ENCODE peak calls at places on chromosomes 11 and 22, in six cellular contexts. B, X, D, J, Z and S are unnamed samples.

GRCh38 chr22:30422481-30423295 is 2.9 kb upstream of the MTFP1 start:
- DNase-seq in Z (peak), J (peak), X (peak), D (peak), B (peak), S (peak)

GRCh38 chr11:13963949-13964770 is 1.6 kb downstream of the SPON1 start:
- DNase-seq in X (peak), J (no peak), Z (peak), D (no peak), B (no peak), S (no peak)

GRCh38 chr22:36016656-36017055 is 12.0 kb downstream of the RBFOX2 start:
- DNase-seq in Z (no peak), J (no peak), B (no peak), X (no peak), D (no peak), S (no peak)

GRCh38 chr11:64390558-64390957 is 31.6 kb downstream of the RPS6KA4 start:
- DNase-seq in D (no peak), Z (no peak), B (no peak), X (no peak), J (no peak), S (no peak)

GRCh38 chr22:39622881-39623367 is 52.4 kb downstream of the CACNA1I start:
- DNase-seq in J (peak), X (peak), B (peak), D (no peak), Z (peak), S (peak)

GRCh38 chr11:34653851-34654490 is 33.1 kb downstream of the EHF start:
- DNase-seq in Z (no peak), D (peak), B (peak), J (no peak), X (no peak), S (peak)

GRCh38 chr11:66686801-66687750 is 9.4 kb upstream of the RBM4B start:
- DNase-seq in D (no peak), B (peak), X (no peak), Z (no peak), J (no peak), S (no peak)

GRCh38 chr11:131064373-131064991 is 148.2 kb upstream of the SNX19 start:
- DNase-seq in D (peak), B (peak), Z (peak), X (peak), J (peak), S (peak)

GRCh38 chr11:11732116-11732515 is 109.7 kb upstream of the USP47 start:
- DNase-seq in Z (no peak), J (no peak), B (no peak), X (no peak), D (peak), S (peak)

GRCh38 chr11:122711831-122712378 is 56.4 kb downstream of the UBASH3B start:
- DNase-seq in J (no peak), D (peak), B (no peak), X (no peak), Z (no peak), S (no peak)

GRCh38 chr11:121792185-121792584 is 323.8 kb downstream of the BLID start:
- DNase-seq in J (no peak), B (no peak), X (no peak), Z (no peak), D (no peak), S (no peak)

DNA sequence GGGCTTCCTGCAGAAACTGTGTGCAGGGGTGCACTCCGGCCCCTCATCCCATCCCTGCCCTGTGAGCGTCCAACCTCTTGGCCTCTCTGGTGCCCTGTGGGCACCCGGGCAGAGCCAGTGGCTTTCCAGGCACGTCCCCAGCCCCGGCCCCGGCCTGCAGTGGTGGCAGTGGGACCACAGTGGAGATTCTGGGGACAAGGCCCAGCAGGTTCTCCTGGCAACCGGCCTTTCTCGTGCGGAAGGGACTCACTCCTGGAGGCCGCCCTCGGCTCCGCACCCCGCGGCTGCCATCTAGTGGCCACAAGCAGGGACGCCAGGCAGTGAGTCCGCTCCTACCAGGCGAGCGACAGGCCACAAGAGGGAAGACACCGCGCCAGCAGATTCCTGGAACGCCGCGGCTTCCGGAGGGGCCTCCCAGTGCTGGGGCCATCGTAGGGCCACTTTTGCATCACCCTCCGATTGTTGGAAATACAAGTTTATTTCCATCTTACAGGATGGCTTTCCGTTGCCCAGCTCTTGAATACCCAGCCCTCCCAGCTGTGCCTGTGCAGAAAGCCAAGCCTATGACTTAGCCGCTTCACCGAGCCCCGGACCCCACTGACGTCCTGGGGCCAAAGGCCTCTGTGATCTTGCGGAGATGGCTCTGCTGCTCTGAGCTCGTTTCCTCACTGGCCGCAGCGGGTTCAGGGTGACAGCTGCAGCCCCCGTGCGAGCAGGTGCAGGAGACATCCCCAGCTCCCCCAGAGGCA is 357.3 kb downstream of the CTTN start:
- DNase-seq in J (peak), X (peak), D (peak), Z (peak), B (peak), S (peak)
- H3K4me2 ChIP-seq in J (peak), X (no peak), D (peak), Z (peak), B (no peak), S (no peak)

DNA sequence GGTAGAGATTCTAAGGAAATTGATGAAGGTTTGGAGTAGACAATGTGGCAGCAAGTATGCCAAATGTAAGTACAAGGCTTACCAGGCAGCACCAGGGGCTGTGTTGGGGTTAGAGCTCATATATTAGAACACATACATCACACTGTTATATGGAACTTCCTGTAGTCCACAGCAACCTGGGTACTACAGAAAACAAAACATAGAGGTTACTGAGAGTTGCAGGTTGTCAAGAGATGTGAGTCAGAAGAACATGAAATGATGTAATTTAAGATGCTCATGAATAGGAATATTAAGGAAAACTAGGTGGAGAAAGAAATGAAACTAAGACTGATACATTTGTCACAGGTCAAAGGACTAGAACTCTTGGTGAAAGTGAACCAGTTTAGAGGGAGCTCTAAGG is 22.0 kb downstream of the FAT3 start:
- DNase-seq in J (no peak), B (no peak), D (no peak), X (no peak), Z (no peak), S (no peak)
- H4K91ac ChIP-seq in J (no peak), B (no peak), D (no peak), X (no peak), Z (no peak), S (no peak)

GRCh38 chr22:21753374-21754111 is 17.9 kb upstream of the YPEL1 start:
- DNase-seq in J (no peak), D (no peak), Z (no peak), B (no peak), X (no peak), S (no peak)
- H4K8ac ChIP-seq in J (no peak), D (no peak), Z (no peak), B (no peak), X (no peak), S (no peak)

GRCh38 chr11:95739108-95739507 is 50.5 kb downstream of the FAM76B start:
- DNase-seq in J (no peak), D (no peak), X (no peak), Z (no peak), B (no peak), S (no peak)

GRCh38 chr11:95736268-95737208 is 53.0 kb downstream of the FAM76B start:
- DNase-seq in X (no peak), B (no peak), D (no peak), Z (no peak), J (no peak), S (no peak)

GRCh38 chr11:95729462-95729861 is 60.1 kb downstream of the FAM76B start:
- DNase-seq in B (no peak), J (no peak), X (no peak), Z (no peak), D (no peak), S (no peak)

GRCh38 chr11:95732930-95733602 is 56.5 kb downstream of the FAM76B start:
- DNase-seq in Z (no peak), B (no peak), X (no peak), D (no peak), J (no peak), S (no peak)

DNA sequence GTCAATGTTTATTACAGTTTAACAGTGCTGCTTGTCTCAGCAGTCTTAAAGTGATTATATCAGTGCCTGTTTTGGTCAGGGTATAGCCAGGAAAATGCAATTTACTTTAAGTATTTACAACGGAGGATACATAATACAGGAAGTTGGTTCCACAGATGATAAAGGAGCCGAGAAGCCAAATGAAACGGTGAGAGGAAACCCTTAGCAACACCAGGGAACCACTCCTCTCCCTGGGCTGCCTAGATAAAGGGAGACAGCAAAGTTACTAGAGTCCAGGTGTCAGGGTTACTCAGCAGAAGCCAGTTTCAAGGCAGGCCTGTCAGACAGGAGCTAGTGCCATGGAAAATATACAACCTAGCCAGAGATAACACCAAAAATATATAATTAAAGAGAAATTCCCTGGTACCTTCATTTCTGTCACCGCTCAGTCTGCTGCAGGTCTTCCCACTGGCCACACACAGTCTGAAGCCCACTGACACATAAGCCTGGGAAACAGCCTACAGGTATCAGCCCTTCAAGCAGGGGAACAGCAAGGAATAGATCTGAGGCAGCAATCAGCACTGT is 55.5 kb downstream of the FAM76B start:
- DNase-seq in D (peak), J (no peak), Z (no peak), B (no peak), X (no peak), S (no peak)
- H3K4me2 ChIP-seq in D (no peak), J (no peak), Z (no peak), B (no peak), X (no peak), S (no peak)

DNA sequence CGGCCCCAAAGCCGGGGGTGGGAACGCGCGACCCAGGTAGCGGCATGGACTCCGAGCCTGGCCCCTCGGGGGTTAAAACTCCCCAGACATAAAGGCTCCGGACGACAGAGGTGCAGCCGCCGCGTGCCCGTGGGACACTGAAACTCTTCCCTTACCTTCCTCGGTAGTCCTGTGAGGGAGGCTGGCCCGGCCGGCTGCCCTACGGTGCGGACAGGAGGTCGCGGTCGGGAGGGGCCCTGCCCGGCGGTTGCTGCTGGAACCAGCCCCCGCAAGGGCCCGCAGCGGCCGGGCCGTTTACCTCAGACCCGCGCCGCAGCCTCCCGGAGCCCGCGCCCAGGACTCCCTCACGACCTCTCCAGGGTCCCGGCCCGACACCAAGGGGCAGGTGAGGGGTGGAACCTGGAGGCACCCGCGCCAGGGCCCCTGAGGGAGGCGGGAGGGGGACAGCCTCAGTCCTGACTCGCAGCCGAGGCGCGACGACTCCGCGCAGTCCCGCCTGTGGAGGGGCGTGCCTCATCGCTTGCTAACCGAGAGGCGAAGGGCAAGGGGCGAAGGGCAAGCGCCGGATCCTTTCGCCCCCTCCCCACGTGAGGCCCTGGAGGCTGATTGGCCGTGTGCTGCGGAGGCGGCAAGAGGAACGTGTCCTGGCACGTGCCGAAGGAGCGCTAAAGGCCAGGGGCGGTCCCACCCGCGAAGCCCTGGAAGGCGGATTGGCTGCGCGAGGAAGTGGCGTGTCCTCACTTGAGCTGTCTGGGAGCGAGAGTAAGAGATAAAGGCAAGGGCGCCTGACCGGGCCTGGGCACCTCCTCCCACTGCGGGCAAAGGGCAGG is at the start of gene UPB1:
- DNase-seq in X (peak), J (no peak), D (no peak), B (no peak), Z (peak), S (no peak)
- H4K91ac ChIP-seq in X (no peak), J (no peak), D (no peak), B (no peak), Z (no peak), S (no peak)

GRCh38 chr11:32881286-32881685 is 11.3 kb upstream of the QSER1 start:
- DNase-seq in D (no peak), J (no peak), B (no peak), X (no peak), Z (no peak), S (peak)

GRCh38 chr11:32884770-32885384 is 7.7 kb upstream of the QSER1 start:
- DNase-seq in D (peak), Z (no peak), X (no peak), J (no peak), B (peak), S (no peak)

GRCh38 chr11:32886180-32886579 is 6.4 kb upstream of the QSER1 start:
- DNase-seq in B (no peak), J (no peak), X (no peak), D (no peak), Z (no peak), S (no peak)

GRCh38 chr11:32885556-32885955 is 7.1 kb upstream of the QSER1 start:
- DNase-seq in J (no peak), D (no peak), X (peak), B (no peak), Z (no peak), S (no peak)

DNA sequence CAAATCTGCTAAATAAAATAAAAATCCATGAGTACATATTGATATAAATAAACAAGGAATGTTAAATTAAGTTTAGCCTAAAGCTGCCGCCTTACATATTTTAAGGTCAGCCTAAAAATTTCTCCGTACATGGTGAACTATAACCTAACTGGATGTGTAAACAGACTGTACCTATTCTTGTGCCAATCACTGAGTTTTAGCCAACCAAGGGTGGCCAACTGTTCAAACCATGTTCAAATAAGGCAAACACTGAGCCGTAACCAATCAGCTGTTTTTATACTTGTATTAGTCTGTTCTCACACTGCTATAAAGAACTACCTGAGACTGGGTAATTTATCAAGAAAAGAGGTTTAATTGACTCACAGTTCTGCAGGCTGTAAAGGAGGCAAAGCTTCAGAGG is 8.6 kb upstream of the QSER1 start:
- DNase-seq in X (no peak), Z (no peak), D (no peak), J (no peak), B (no peak), S (no peak)
- H4K8ac ChIP-seq in X (no peak), Z (no peak), D (no peak), J (no peak), B (no peak), S (no peak)